ENCODE peak calls at places on chromosomes 13 and 19, in four cellular contexts. One of them, this sample, is unnamed.
A peak's percentile ranks its signal among the peaks of the same experiment; 100 is the strongest.

GRCh38 chr13:99417821-99418662 is 83.2 kb upstream of the TM9SF2 start:
- DNase-seq in head of caudate nucleus: no peak
- DNase-seq in neural progenitor cell: no peak
- DNase-seq in mesenchymal stem cell: no peak
- DNase-seq in this sample: no peak

GRCh38 chr19:52716578-52716977 is 18.3 kb downstream of the ZNF611 start:
- DNase-seq in head of caudate nucleus: no peak
- DNase-seq in neural progenitor cell: peak; percentile 41
- DNase-seq in mesenchymal stem cell: no peak
- DNase-seq in this sample: no peak

GRCh38 chr13:83878691-83879410 is 3.4 kb downstream of the SLITRK1 start:
- DNase-seq in head of caudate nucleus: peak; percentile 57
- DNase-seq in neural progenitor cell: peak; percentile 86
- DNase-seq in mesenchymal stem cell: no peak
- DNase-seq in this sample: no peak

GRCh38 chr19:32186542-32187330 is 158.7 kb upstream of the ZNF507 start:
- DNase-seq in head of caudate nucleus: no peak
- DNase-seq in neural progenitor cell: no peak
- DNase-seq in mesenchymal stem cell: no peak
- DNase-seq in this sample: no peak

GRCh38 chr13:29131881-29132668 is 311.9 kb downstream of the MTUS2 start:
- DNase-seq in head of caudate nucleus: no peak
- DNase-seq in neural progenitor cell: no peak
- DNase-seq in mesenchymal stem cell: no peak
- DNase-seq in this sample: no peak

GRCh38 chr13:44136693-44137268 is 236.8 kb upstream of the SERP2 start:
- DNase-seq in head of caudate nucleus: no peak
- DNase-seq in neural progenitor cell: no peak
- DNase-seq in mesenchymal stem cell: no peak
- DNase-seq in this sample: no peak

GRCh38 chr19:1658446-1659433 is 6.3 kb upstream of the TCF3 start:
- DNase-seq in head of caudate nucleus: no peak
- DNase-seq in neural progenitor cell: no peak
- DNase-seq in mesenchymal stem cell: no peak
- DNase-seq in this sample: no peak

GRCh38 chr19:43765109-43765876 is 10.5 kb upstream of the SMG9 start:
- DNase-seq in head of caudate nucleus: no peak
- DNase-seq in neural progenitor cell: no peak
- DNase-seq in mesenchymal stem cell: peak; percentile 98
- DNase-seq in this sample: peak; percentile 92

GRCh38 chr13:98370806-98371553 is 193.9 kb upstream of the RNF113B start:
- DNase-seq in head of caudate nucleus: no peak
- DNase-seq in neural progenitor cell: no peak
- DNase-seq in mesenchymal stem cell: peak; percentile 94
- DNase-seq in this sample: peak; percentile 92

GRCh38 chr13:97300871-97301270 is 78.7 kb downstream of the MBNL2 start:
- DNase-seq in head of caudate nucleus: no peak
- DNase-seq in neural progenitor cell: no peak
- DNase-seq in mesenchymal stem cell: no peak
- DNase-seq in this sample: no peak

GRCh38 chr19:51367565-51368365 is 1.0 kb downstream of the CLDND2 start:
- DNase-seq in head of caudate nucleus: peak; percentile 99
- DNase-seq in neural progenitor cell: peak; percentile 99
- DNase-seq in mesenchymal stem cell: peak; percentile 99
- DNase-seq in this sample: peak; percentile 100

GRCh38 chr13:18964942-18965341 is 216.7 kb downstream of the TUBA3C start:
- DNase-seq in head of caudate nucleus: no peak
- DNase-seq in neural progenitor cell: no peak
- DNase-seq in mesenchymal stem cell: no peak
- DNase-seq in this sample: no peak

GRCh38 chr13:109844396-109844795 is 58.0 kb upstream of the IRS2 start:
- DNase-seq in head of caudate nucleus: no peak
- DNase-seq in neural progenitor cell: no peak
- DNase-seq in mesenchymal stem cell: peak; percentile 37
- DNase-seq in this sample: peak; percentile 70